ENCODE peak calls at places on chromosomes 7 and 10, in five cellular contexts. E, Y, T, K and P are unnamed samples.

GRCh38 chr7:150879345-150879744 is 27.0 kb downstream of the AOC1 start:
- DNase-seq in T (no peak), Y (no peak), K (peak; percentile 1), E (no peak), P (no peak)

GRCh38 chr10:12067336-12067735 is 1.4 kb upstream of the DHTKD1 start:
- DNase-seq in E (no peak), Y (peak; percentile 85), T (no peak), K (peak; percentile 73), P (no peak)

GRCh38 chr7:82762880-82763279 is 319.3 kb upstream of the CACNA2D1 start:
- DNase-seq in E (no peak), Y (no peak), T (no peak), K (no peak), P (no peak)

GRCh38 chr10:66321746-66322145 is 604.1 kb upstream of the LRRTM3 start:
- DNase-seq in Y (no peak), E (no peak), K (no peak), T (no peak), P (no peak)

GRCh38 chr7:119482209-119482608 is 790.8 kb upstream of the KCND2 start:
- DNase-seq in T (peak; percentile 77), E (peak; percentile 0), Y (no peak), K (no peak), P (no peak)

GRCh38 chr10:120738658-120739057 is 112.5 kb upstream of the WDR11 start:
- DNase-seq in Y (no peak), E (no peak), K (no peak), T (no peak), P (no peak)

GRCh38 chr10:55628260-55628701 is 732.8 kb downstream of the ZWINT start:
- DNase-seq in Y (no peak), T (peak; percentile 73), E (no peak), K (no peak), P (peak; percentile 36)

GRCh38 chr10:132704008-132704814 is 81.7 kb downstream of the NKX6-2 start:
- DNase-seq in Y (no peak), T (peak; percentile 15), E (no peak), K (no peak), P (no peak)

GRCh38 chr10:112614072-112614471 is 167.1 kb downstream of the VTI1A start:
- DNase-seq in T (no peak), K (no peak), Y (no peak), E (no peak), P (no peak)

GRCh38 chr10:73095479-73096021 is 1.1 kb downstream of the P4HA1 start:
- DNase-seq in Y (no peak), T (no peak), K (peak; percentile 56), E (no peak), P (peak; percentile 38)